ENCODE peak calls at places on chromosome 11, in seven cellular contexts. Y, J, L, O, V, Z and I are unnamed samples.

GRCh38 chr11:74570266-74571061 is 21.9 kb upstream of the POLD3 start:
- DNase-seq in Y (no peak), L (no peak), O (no peak), J (peak), V (peak), Z (peak), I (no peak)

GRCh38 chr11:19243143-19243542 is 2.4 kb upstream of the E2F8 start:
- DNase-seq in O (no peak), J (no peak), Y (no peak), L (no peak), Z (no peak), V (no peak), I (no peak)

GRCh38 chr11:9605742-9606141 is 32.3 kb downstream of the WEE1 start:
- DNase-seq in Y (no peak), J (no peak), O (no peak), L (no peak), V (no peak), Z (no peak), I (no peak)

GRCh38 chr11:126746443-126746842 is 254.1 kb downstream of the KIRREL3 start:
- DNase-seq in Z (no peak), Y (no peak), O (no peak), L (no peak), V (no peak), J (no peak), I (no peak)

GRCh38 chr11:65572356-65573043 is at the start of gene FAM89B:
- DNase-seq in L (peak), J (peak), Z (peak), V (peak), O (peak), Y (peak), I (peak)

GRCh38 chr11:15800121-15800800 is 556.1 kb downstream of the SOX6 start:
- DNase-seq in Z (peak), O (no peak), Y (no peak), L (peak), J (peak), V (peak), I (peak)

GRCh38 chr11:32002311-32002710 is 88.6 kb upstream of the RCN1 start:
- DNase-seq in O (no peak), Y (no peak), Z (no peak), J (no peak), L (no peak), V (no peak), I (no peak)

GRCh38 chr11:16737860-16738197 is 618 bp upstream of the C11orf58 start:
- DNase-seq in V (no peak), J (peak), Y (no peak), L (no peak), Z (peak), O (no peak), I (no peak)

GRCh38 chr11:93085097-93085496 is 112.7 kb downstream of the SLC36A4 start:
- DNase-seq in L (no peak), Z (no peak), V (no peak), Y (no peak), J (peak), O (no peak), I (no peak)

GRCh38 chr11:2131371-2132228 is 7.6 kb downstream of the IGF2 start:
- DNase-seq in O (no peak), V (no peak), Y (no peak), J (no peak), L (no peak), Z (no peak), I (no peak)

GRCh38 chr11:67644472-67645418 is 5.2 kb upstream of the TBX10 start:
- DNase-seq in V (no peak), Y (no peak), L (peak), J (no peak), O (no peak), Z (no peak), I (no peak)
- H3K27ac ChIP-seq in V (no peak), Y (no peak), L (no peak), J (no peak), O (no peak), Z (no peak), I (no peak)

DNA sequence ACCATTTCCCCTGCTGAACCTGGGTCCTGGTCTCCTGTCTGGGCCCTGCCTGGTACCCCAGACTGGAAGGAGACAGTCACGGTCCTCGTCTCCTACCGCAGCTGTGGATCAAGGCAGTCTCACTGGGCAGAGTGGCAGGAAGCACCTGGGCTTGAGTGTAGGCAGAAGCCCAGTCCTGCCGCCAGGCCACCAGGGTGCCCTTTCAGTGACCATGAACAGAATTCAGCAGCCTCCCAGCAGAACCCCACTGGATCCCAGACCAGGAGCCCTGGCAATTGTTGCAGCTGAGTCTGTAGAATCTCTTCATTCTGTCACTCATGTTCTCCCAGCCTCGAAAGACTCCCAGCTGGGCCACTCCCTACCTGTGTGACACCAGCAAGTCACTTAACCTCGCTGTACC is 25.5 kb upstream of the CREB3L1 start:
- DNase-seq in Z (no peak), L (no peak), Y (no peak), O (no peak), J (no peak), V (no peak), I (no peak)
- H3K27ac ChIP-seq in Z (no peak), L (no peak), Y (no peak), O (no peak), J (no peak), V (no peak), I (no peak)

GRCh38 chr11:43736502-43737193 is 56.1 kb downstream of the HSD17B12 start:
- DNase-seq in J (peak), Z (no peak), L (no peak), Y (no peak), V (peak), O (no peak), I (no peak)
- H3K27ac ChIP-seq in J (peak), Z (no peak), L (no peak), Y (no peak), V (peak), O (no peak), I (no peak)

GRCh38 chr11:119626197-119626909 is 102.6 kb downstream of the NECTIN1 start:
- DNase-seq in J (no peak), V (no peak), Y (no peak), O (no peak), L (no peak), Z (no peak), I (no peak)
- H3K27ac ChIP-seq in J (no peak), V (no peak), Y (no peak), O (no peak), L (no peak), Z (no peak), I (no peak)

DNA sequence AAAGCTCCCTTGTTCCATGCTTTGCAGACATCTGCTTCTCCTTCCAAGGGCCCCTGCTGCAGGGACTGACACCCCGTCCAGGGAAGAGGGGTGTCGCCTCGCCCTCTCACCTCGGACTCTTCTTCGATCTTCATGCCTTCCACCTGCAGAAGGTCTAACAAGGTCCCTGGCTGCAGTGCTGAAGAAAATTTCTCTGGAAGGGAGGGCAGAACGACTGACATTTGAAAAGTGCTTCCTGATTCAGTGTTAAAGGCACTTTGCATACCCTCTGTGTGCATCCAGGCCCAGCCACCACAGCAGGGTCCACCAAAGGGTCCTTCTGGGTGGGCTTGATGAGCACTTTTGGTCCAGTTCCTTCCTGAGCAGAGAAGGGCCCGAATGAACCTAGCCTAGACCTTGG is 28.1 kb downstream of the VPS37C start:
- DNase-seq in J (no peak), Y (no peak), O (no peak), V (no peak), Z (no peak), L (peak), I (no peak)
- H3K27ac ChIP-seq in J (no peak), Y (no peak), O (no peak), V (no peak), Z (no peak), L (no peak), I (no peak)

DNA sequence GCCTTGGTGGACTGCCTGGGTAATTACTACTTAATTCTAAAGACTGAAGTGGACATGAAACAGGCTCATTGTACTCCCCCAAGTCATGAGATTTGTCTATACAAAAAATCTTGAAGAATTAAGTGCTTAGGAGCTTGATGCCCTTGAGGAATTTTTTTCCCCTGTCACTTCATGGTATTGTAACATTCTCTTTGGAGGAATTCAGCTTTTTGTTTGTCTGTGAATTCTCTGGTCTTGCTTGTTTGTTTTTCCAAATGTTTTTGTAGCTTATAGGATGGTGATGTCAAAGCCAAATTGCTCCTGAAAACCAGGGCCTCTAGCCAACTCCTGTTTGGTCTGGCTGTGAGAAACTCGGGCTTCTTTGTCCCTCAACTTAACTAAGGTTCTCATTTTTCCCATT is 66.8 kb downstream of the AMOTL1 start:
- DNase-seq in Y (no peak), L (no peak), V (no peak), O (no peak), Z (no peak), J (peak), I (no peak)
- H3K27ac ChIP-seq in Y (no peak), L (peak), V (peak), O (no peak), Z (no peak), J (peak), I (no peak)

DNA sequence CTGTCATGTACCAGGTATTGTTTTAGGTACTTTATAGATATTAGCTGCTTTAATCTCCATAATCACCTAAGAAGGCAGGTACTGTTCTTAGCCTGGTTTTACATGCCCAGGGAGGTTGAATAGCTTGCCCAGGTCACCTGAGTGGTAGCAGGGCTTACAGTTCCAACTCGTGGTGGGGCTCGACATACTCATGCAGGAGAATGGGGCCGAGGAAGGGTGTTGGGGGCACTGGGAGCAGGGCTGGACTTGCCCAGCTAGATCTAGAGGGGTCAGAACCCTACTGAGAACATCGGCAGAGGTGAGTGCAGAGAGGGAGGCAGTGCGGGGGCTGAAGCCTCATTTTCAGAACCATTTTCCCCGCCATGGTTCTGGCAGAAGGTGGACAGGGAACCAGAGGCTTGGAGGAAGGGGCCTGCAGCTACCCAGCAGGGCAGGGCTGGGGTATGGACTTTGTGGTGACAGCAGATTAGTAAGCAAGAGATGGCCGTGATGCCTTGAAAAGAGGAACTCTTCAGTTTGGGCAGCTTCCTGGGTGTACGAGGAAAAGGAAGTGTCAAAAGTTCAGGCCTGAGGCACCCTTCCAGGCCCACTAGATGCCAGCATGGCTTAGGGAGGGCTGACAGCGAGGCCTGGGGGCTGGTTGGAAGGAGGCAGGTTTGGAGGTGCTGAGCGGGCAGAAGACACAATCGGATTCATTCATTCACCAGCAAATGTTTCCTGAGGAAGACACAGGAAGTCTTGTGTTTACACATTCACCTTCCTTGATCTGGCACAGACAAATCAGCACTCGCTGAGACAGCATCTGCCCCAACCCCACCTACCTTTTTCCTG is 54.7 kb upstream of the LYVE1 start:
- DNase-seq in O (no peak), Y (no peak), L (no peak), V (no peak), Z (peak), J (no peak), I (no peak)
- H3K27ac ChIP-seq in O (no peak), Y (no peak), L (peak), V (no peak), Z (no peak), J (peak), I (peak)